ENCODE peak calls at places on chromosomes 6 and 20, in four cellular contexts. One of them, this sample, is unnamed.

GRCh38 chr6:16184129-16184528 is 54.3 kb upstream of the GMPR start:
- DNase-seq in posterior cingulate gyrus: no peak
- DNase-seq in adipocyte: no peak
- DNase-seq in heart right ventricle: no peak
- DNase-seq in this sample: peak; percentile 70

GRCh38 chr6:109073344-109074235 is 21.1 kb downstream of the SESN1 start:
- DNase-seq in heart right ventricle: no peak
- DNase-seq in posterior cingulate gyrus: peak; percentile 23
- DNase-seq in adipocyte: peak; percentile 93
- DNase-seq in this sample: no peak

GRCh38 chr6:21885532-21886089 is 292.1 kb downstream of the SOX4 start:
- DNase-seq in adipocyte: peak; percentile 74
- DNase-seq in posterior cingulate gyrus: peak; percentile 57
- DNase-seq in heart right ventricle: peak; percentile 16
- DNase-seq in this sample: peak; percentile 74

GRCh38 chr6:165566088-165566828 is 96.8 kb downstream of the PDE10A start:
- DNase-seq in posterior cingulate gyrus: no peak
- DNase-seq in adipocyte: no peak
- DNase-seq in heart right ventricle: no peak
- DNase-seq in this sample: no peak

GRCh38 chr6:36962874-36963273 is 8.3 kb downstream of the PI16 start:
- DNase-seq in heart right ventricle: peak; percentile 72
- DNase-seq in adipocyte: peak; percentile 39
- DNase-seq in posterior cingulate gyrus: peak; percentile 47
- DNase-seq in this sample: peak; percentile 89

GRCh38 chr20:43459022-43459942 is 1.6 kb downstream of the SRSF6 start:
- DNase-seq in posterior cingulate gyrus: no peak
- DNase-seq in adipocyte: peak; percentile 50
- DNase-seq in heart right ventricle: no peak
- DNase-seq in this sample: no peak

GRCh38 chr6:106908386-106908840 is 66.1 kb downstream of the CD24 start:
- DNase-seq in posterior cingulate gyrus: no peak
- DNase-seq in heart right ventricle: no peak
- DNase-seq in adipocyte: no peak
- DNase-seq in this sample: no peak

GRCh38 chr6:151534576-151534975 is 40.8 kb downstream of the CCDC170 start:
- DNase-seq in adipocyte: no peak
- DNase-seq in posterior cingulate gyrus: no peak
- DNase-seq in heart right ventricle: no peak
- DNase-seq in this sample: no peak

GRCh38 chr6:32081168-32081624 is 27.9 kb downstream of the TNXB start:
- DNase-seq in posterior cingulate gyrus: no peak
- DNase-seq in heart right ventricle: peak; percentile 64
- DNase-seq in adipocyte: peak; percentile 58
- DNase-seq in this sample: peak; percentile 91

GRCh38 chr6:25292384-25292783 is 13.2 kb downstream of the CARMIL1 start:
- DNase-seq in heart right ventricle: no peak
- DNase-seq in adipocyte: no peak
- DNase-seq in posterior cingulate gyrus: no peak
- DNase-seq in this sample: no peak

GRCh38 chr6:158068893-158069799 is 87.5 kb downstream of the SYNJ2 start:
- DNase-seq in heart right ventricle: no peak
- DNase-seq in adipocyte: peak; percentile 45
- DNase-seq in posterior cingulate gyrus: no peak
- DNase-seq in this sample: peak; percentile 61

GRCh38 chr6:96723362-96723761 is 113.9 kb downstream of the GPR63 start:
- DNase-seq in posterior cingulate gyrus: no peak
- DNase-seq in adipocyte: no peak
- DNase-seq in heart right ventricle: no peak
- DNase-seq in this sample: no peak

GRCh38 chr6:137089305-137089704 is 44.5 kb upstream of the IL20RA start:
- DNase-seq in adipocyte: no peak
- DNase-seq in heart right ventricle: no peak
- DNase-seq in posterior cingulate gyrus: no peak
- DNase-seq in this sample: no peak

GRCh38 chr6:408599-409102 is 17.1 kb downstream of the IRF4 start:
- DNase-seq in heart right ventricle: peak; percentile 54
- DNase-seq in adipocyte: peak; percentile 67
- DNase-seq in posterior cingulate gyrus: no peak
- DNase-seq in this sample: peak; percentile 81

GRCh38 chr6:38058022-38058421 is 238.5 kb downstream of the ZFAND3 start:
- DNase-seq in posterior cingulate gyrus: no peak
- DNase-seq in heart right ventricle: no peak
- DNase-seq in adipocyte: peak; percentile 63
- DNase-seq in this sample: no peak

GRCh38 chr6:113137411-113137810 is 719.7 kb upstream of the MARCKS start:
- DNase-seq in heart right ventricle: peak; percentile 21
- DNase-seq in adipocyte: peak; percentile 22
- DNase-seq in posterior cingulate gyrus: no peak
- DNase-seq in this sample: peak; percentile 67

GRCh38 chr6:15841937-15842698 is 179.3 kb upstream of the DTNBP1 start:
- DNase-seq in posterior cingulate gyrus: no peak
- DNase-seq in adipocyte: no peak
- DNase-seq in heart right ventricle: no peak
- DNase-seq in this sample: peak; percentile 40

GRCh38 chr20:33275215-33275614 is 7.8 kb upstream of the BPIFB1 start:
- DNase-seq in heart right ventricle: no peak
- DNase-seq in adipocyte: no peak
- DNase-seq in posterior cingulate gyrus: no peak
- DNase-seq in this sample: no peak

GRCh38 chr20:37343212-37343993 is 2.5 kb upstream of the SRC start:
- DNase-seq in adipocyte: no peak
- DNase-seq in heart right ventricle: no peak
- DNase-seq in posterior cingulate gyrus: no peak
- DNase-seq in this sample: no peak

GRCh38 chr6:144150673-144151009 is 324 bp downstream of the STX11 start:
- DNase-seq in adipocyte: peak; percentile 50
- DNase-seq in posterior cingulate gyrus: no peak
- DNase-seq in heart right ventricle: peak; percentile 22
- DNase-seq in this sample: peak; percentile 64

GRCh38 chr6:75882734-75883133 is 133.7 kb downstream of the MYO6 start:
- DNase-seq in adipocyte: peak; percentile 66
- DNase-seq in heart right ventricle: no peak
- DNase-seq in posterior cingulate gyrus: no peak
- DNase-seq in this sample: no peak

GRCh38 chr20:33859157-33859695 is 48.1 kb downstream of the CHMP4B start:
- DNase-seq in heart right ventricle: no peak
- DNase-seq in adipocyte: no peak
- DNase-seq in posterior cingulate gyrus: no peak
- DNase-seq in this sample: no peak

GRCh38 chr6:19715166-19715558 is 122.0 kb upstream of the ID4 start:
- DNase-seq in posterior cingulate gyrus: no peak
- DNase-seq in adipocyte: no peak
- DNase-seq in heart right ventricle: no peak
- DNase-seq in this sample: no peak

GRCh38 chr6:160132776-160133338 is 11.2 kb downstream of the SLC22A1 start:
- DNase-seq in posterior cingulate gyrus: no peak
- DNase-seq in adipocyte: peak; percentile 56
- DNase-seq in heart right ventricle: no peak
- DNase-seq in this sample: no peak

GRCh38 chr20:57104711-57105110 is 161.7 kb downstream of the BMP7 start:
- DNase-seq in adipocyte: no peak
- DNase-seq in posterior cingulate gyrus: no peak
- DNase-seq in heart right ventricle: no peak
- DNase-seq in this sample: no peak

GRCh38 chr6:15936503-15936902 is 192.4 kb upstream of the MYLIP start:
- DNase-seq in adipocyte: no peak
- DNase-seq in heart right ventricle: no peak
- DNase-seq in posterior cingulate gyrus: no peak
- DNase-seq in this sample: no peak

GRCh38 chr20:63261808-63262528 is 7.7 kb upstream of the NKAIN4 start:
- DNase-seq in posterior cingulate gyrus: no peak
- DNase-seq in adipocyte: no peak
- DNase-seq in heart right ventricle: no peak
- DNase-seq in this sample: no peak

This sample was measured in right cardiac atrium.